ENCODE peak calls at places on chromosomes 2 and 18, in nine cellular contexts. One of them, this sample, is unnamed.

GRCh38 chr18:23825978-23826405 is 136.7 kb downstream of the LAMA3 start:
- DNase-seq in activated T-cell treated with anti-CD3 and anti-CD28 coated beads for 48 hours: no peak
- DNase-seq in stimulated activated CD4-positive, alpha-beta T cell treated with anti-CD3 and anti-CD28 coated beads, Interleukin-15, amount 100 ng/mL, for 1 hour: no peak
- DNase-seq in HFFc6: peak; percentile 73
- DNase-seq in natural killer cell treated with Interleukin-12 subunit alpha and Interleukin-12 subunit beta and Interleukin-15 and Interleukin-18, amount 100 ng/mL, for 72 hours: no peak
- DNase-seq in foreskin keratinocyte: no peak
- DNase-seq in HCT116: no peak
- DNase-seq in stimulated activated effector memory CD8-positive, alpha-beta T cell treated with anti-CD3 and anti-CD28 coated beads, Interleukin-12 subunit alpha, Interleukin-12 subunit beta, amount 100 ng/mL, for 72 hours: no peak
- DNase-seq in amniotic stem cell: no peak
- DNase-seq in this sample: no peak

GRCh38 chr18:23626451-23627279 is 36.0 kb downstream of the ANKRD29 start:
- DNase-seq in natural killer cell treated with Interleukin-12 subunit alpha and Interleukin-12 subunit beta and Interleukin-15 and Interleukin-18, amount 100 ng/mL, for 72 hours: no peak
- DNase-seq in stimulated activated CD4-positive, alpha-beta T cell treated with anti-CD3 and anti-CD28 coated beads, Interleukin-15, amount 100 ng/mL, for 1 hour: no peak
- DNase-seq in stimulated activated effector memory CD8-positive, alpha-beta T cell treated with anti-CD3 and anti-CD28 coated beads, Interleukin-12 subunit alpha, Interleukin-12 subunit beta, amount 100 ng/mL, for 72 hours: no peak
- DNase-seq in foreskin keratinocyte: peak; percentile 23
- DNase-seq in HCT116: no peak
- DNase-seq in HFFc6: no peak
- DNase-seq in activated T-cell treated with anti-CD3 and anti-CD28 coated beads for 48 hours: no peak
- DNase-seq in amniotic stem cell: no peak
- DNase-seq in this sample: no peak

GRCh38 chr2:191646612-191646902 is 31.4 kb upstream of the NABP1 start:
- DNase-seq in HFFc6: no peak
- DNase-seq in natural killer cell treated with Interleukin-12 subunit alpha and Interleukin-12 subunit beta and Interleukin-15 and Interleukin-18, amount 100 ng/mL, for 72 hours: no peak
- DNase-seq in foreskin keratinocyte: no peak
- DNase-seq in activated T-cell treated with anti-CD3 and anti-CD28 coated beads for 48 hours: no peak
- DNase-seq in stimulated activated effector memory CD8-positive, alpha-beta T cell treated with anti-CD3 and anti-CD28 coated beads, Interleukin-12 subunit alpha, Interleukin-12 subunit beta, amount 100 ng/mL, for 72 hours: no peak
- DNase-seq in amniotic stem cell: no peak
- DNase-seq in stimulated activated CD4-positive, alpha-beta T cell treated with anti-CD3 and anti-CD28 coated beads, Interleukin-15, amount 100 ng/mL, for 1 hour: no peak
- DNase-seq in HCT116: no peak
- DNase-seq in this sample: no peak

GRCh38 chr2:105777071-105777482 is 32.4 kb downstream of the NCK2 start:
- DNase-seq in HFFc6: no peak
- DNase-seq in natural killer cell treated with Interleukin-12 subunit alpha and Interleukin-12 subunit beta and Interleukin-15 and Interleukin-18, amount 100 ng/mL, for 72 hours: no peak
- DNase-seq in stimulated activated effector memory CD8-positive, alpha-beta T cell treated with anti-CD3 and anti-CD28 coated beads, Interleukin-12 subunit alpha, Interleukin-12 subunit beta, amount 100 ng/mL, for 72 hours: no peak
- DNase-seq in activated T-cell treated with anti-CD3 and anti-CD28 coated beads for 48 hours: no peak
- DNase-seq in foreskin keratinocyte: no peak
- DNase-seq in HCT116: no peak
- DNase-seq in stimulated activated CD4-positive, alpha-beta T cell treated with anti-CD3 and anti-CD28 coated beads, Interleukin-15, amount 100 ng/mL, for 1 hour: no peak
- DNase-seq in amniotic stem cell: no peak
- DNase-seq in this sample: no peak

GRCh38 chr2:69601179-69601612 is 42.3 kb downstream of the AAK1 start:
- DNase-seq in foreskin keratinocyte: peak; percentile 66
- DNase-seq in HFFc6: peak; percentile 92
- DNase-seq in stimulated activated CD4-positive, alpha-beta T cell treated with anti-CD3 and anti-CD28 coated beads, Interleukin-15, amount 100 ng/mL, for 1 hour: no peak
- DNase-seq in activated T-cell treated with anti-CD3 and anti-CD28 coated beads for 48 hours: no peak
- DNase-seq in HCT116: peak; percentile 61
- DNase-seq in amniotic stem cell: peak; percentile 76
- DNase-seq in natural killer cell treated with Interleukin-12 subunit alpha and Interleukin-12 subunit beta and Interleukin-15 and Interleukin-18, amount 100 ng/mL, for 72 hours: no peak
- DNase-seq in stimulated activated effector memory CD8-positive, alpha-beta T cell treated with anti-CD3 and anti-CD28 coated beads, Interleukin-12 subunit alpha, Interleukin-12 subunit beta, amount 100 ng/mL, for 72 hours: no peak
- DNase-seq in this sample: no peak

GRCh38 chr18:3265564-3266033 is 3.7 kb downstream of the MYL12B start:
- DNase-seq in HFFc6: peak; percentile 46
- DNase-seq in foreskin keratinocyte: no peak
- DNase-seq in amniotic stem cell: no peak
- DNase-seq in natural killer cell treated with Interleukin-12 subunit alpha and Interleukin-12 subunit beta and Interleukin-15 and Interleukin-18, amount 100 ng/mL, for 72 hours: no peak
- DNase-seq in activated T-cell treated with anti-CD3 and anti-CD28 coated beads for 48 hours: no peak
- DNase-seq in stimulated activated CD4-positive, alpha-beta T cell treated with anti-CD3 and anti-CD28 coated beads, Interleukin-15, amount 100 ng/mL, for 1 hour: no peak
- DNase-seq in HCT116: no peak
- DNase-seq in stimulated activated effector memory CD8-positive, alpha-beta T cell treated with anti-CD3 and anti-CD28 coated beads, Interleukin-12 subunit alpha, Interleukin-12 subunit beta, amount 100 ng/mL, for 72 hours: no peak
- DNase-seq in this sample: no peak

GRCh38 chr2:108594982-108595464 is 60.8 kb downstream of the LIMS1 start:
- DNase-seq in activated T-cell treated with anti-CD3 and anti-CD28 coated beads for 48 hours: no peak
- DNase-seq in stimulated activated effector memory CD8-positive, alpha-beta T cell treated with anti-CD3 and anti-CD28 coated beads, Interleukin-12 subunit alpha, Interleukin-12 subunit beta, amount 100 ng/mL, for 72 hours: no peak
- DNase-seq in HCT116: no peak
- DNase-seq in HFFc6: peak; percentile 93
- DNase-seq in stimulated activated CD4-positive, alpha-beta T cell treated with anti-CD3 and anti-CD28 coated beads, Interleukin-15, amount 100 ng/mL, for 1 hour: no peak
- DNase-seq in natural killer cell treated with Interleukin-12 subunit alpha and Interleukin-12 subunit beta and Interleukin-15 and Interleukin-18, amount 100 ng/mL, for 72 hours: no peak
- DNase-seq in foreskin keratinocyte: peak; percentile 99
- DNase-seq in amniotic stem cell: no peak
- DNase-seq in this sample: no peak

GRCh38 chr2:80579756-80580155 is 275.2 kb upstream of the LRRTM1 start:
- DNase-seq in natural killer cell treated with Interleukin-12 subunit alpha and Interleukin-12 subunit beta and Interleukin-15 and Interleukin-18, amount 100 ng/mL, for 72 hours: no peak
- DNase-seq in HCT116: no peak
- DNase-seq in stimulated activated effector memory CD8-positive, alpha-beta T cell treated with anti-CD3 and anti-CD28 coated beads, Interleukin-12 subunit alpha, Interleukin-12 subunit beta, amount 100 ng/mL, for 72 hours: no peak
- DNase-seq in activated T-cell treated with anti-CD3 and anti-CD28 coated beads for 48 hours: no peak
- DNase-seq in foreskin keratinocyte: no peak
- DNase-seq in amniotic stem cell: no peak
- DNase-seq in HFFc6: no peak
- DNase-seq in stimulated activated CD4-positive, alpha-beta T cell treated with anti-CD3 and anti-CD28 coated beads, Interleukin-15, amount 100 ng/mL, for 1 hour: no peak
- DNase-seq in this sample: no peak

GRCh38 chr2:98795903-98796676 is 65.2 kb upstream of the MGAT4A start:
- DNase-seq in natural killer cell treated with Interleukin-12 subunit alpha and Interleukin-12 subunit beta and Interleukin-15 and Interleukin-18, amount 100 ng/mL, for 72 hours: no peak
- DNase-seq in stimulated activated CD4-positive, alpha-beta T cell treated with anti-CD3 and anti-CD28 coated beads, Interleukin-15, amount 100 ng/mL, for 1 hour: no peak
- DNase-seq in activated T-cell treated with anti-CD3 and anti-CD28 coated beads for 48 hours: no peak
- DNase-seq in HCT116: no peak
- DNase-seq in foreskin keratinocyte: no peak
- DNase-seq in stimulated activated effector memory CD8-positive, alpha-beta T cell treated with anti-CD3 and anti-CD28 coated beads, Interleukin-12 subunit alpha, Interleukin-12 subunit beta, amount 100 ng/mL, for 72 hours: no peak
- DNase-seq in amniotic stem cell: no peak
- DNase-seq in HFFc6: no peak
- DNase-seq in this sample: no peak

GRCh38 chr2:173441222-173441621 is 86.5 kb downstream of the CDCA7 start:
- DNase-seq in natural killer cell treated with Interleukin-12 subunit alpha and Interleukin-12 subunit beta and Interleukin-15 and Interleukin-18, amount 100 ng/mL, for 72 hours: no peak
- DNase-seq in HFFc6: no peak
- DNase-seq in foreskin keratinocyte: no peak
- DNase-seq in HCT116: no peak
- DNase-seq in amniotic stem cell: no peak
- DNase-seq in stimulated activated effector memory CD8-positive, alpha-beta T cell treated with anti-CD3 and anti-CD28 coated beads, Interleukin-12 subunit alpha, Interleukin-12 subunit beta, amount 100 ng/mL, for 72 hours: no peak
- DNase-seq in activated T-cell treated with anti-CD3 and anti-CD28 coated beads for 48 hours: no peak
- DNase-seq in stimulated activated CD4-positive, alpha-beta T cell treated with anti-CD3 and anti-CD28 coated beads, Interleukin-15, amount 100 ng/mL, for 1 hour: no peak
- DNase-seq in this sample: no peak

GRCh38 chr2:26977012-26977411 is 6.6 kb downstream of the MAPRE3 start:
- DNase-seq in HFFc6: no peak
- DNase-seq in natural killer cell treated with Interleukin-12 subunit alpha and Interleukin-12 subunit beta and Interleukin-15 and Interleukin-18, amount 100 ng/mL, for 72 hours: no peak
- DNase-seq in activated T-cell treated with anti-CD3 and anti-CD28 coated beads for 48 hours: no peak
- DNase-seq in foreskin keratinocyte: no peak
- DNase-seq in stimulated activated effector memory CD8-positive, alpha-beta T cell treated with anti-CD3 and anti-CD28 coated beads, Interleukin-12 subunit alpha, Interleukin-12 subunit beta, amount 100 ng/mL, for 72 hours: no peak
- DNase-seq in amniotic stem cell: no peak
- DNase-seq in HCT116: no peak
- DNase-seq in stimulated activated CD4-positive, alpha-beta T cell treated with anti-CD3 and anti-CD28 coated beads, Interleukin-15, amount 100 ng/mL, for 1 hour: no peak
- DNase-seq in this sample: no peak

GRCh38 chr2:112187805-112188596 is 49.8 kb downstream of the FBLN7 start:
- DNase-seq in stimulated activated CD4-positive, alpha-beta T cell treated with anti-CD3 and anti-CD28 coated beads, Interleukin-15, amount 100 ng/mL, for 1 hour: peak; percentile 59
- DNase-seq in foreskin keratinocyte: peak; percentile 47
- DNase-seq in HFFc6: no peak
- DNase-seq in activated T-cell treated with anti-CD3 and anti-CD28 coated beads for 48 hours: peak; percentile 70
- DNase-seq in natural killer cell treated with Interleukin-12 subunit alpha and Interleukin-12 subunit beta and Interleukin-15 and Interleukin-18, amount 100 ng/mL, for 72 hours: no peak
- DNase-seq in amniotic stem cell: no peak
- DNase-seq in stimulated activated effector memory CD8-positive, alpha-beta T cell treated with anti-CD3 and anti-CD28 coated beads, Interleukin-12 subunit alpha, Interleukin-12 subunit beta, amount 100 ng/mL, for 72 hours: peak; percentile 30
- DNase-seq in HCT116: peak; percentile 13
- DNase-seq in this sample: no peak

GRCh38 chr2:108621087-108621559 is 86.9 kb downstream of the LIMS1 start:
- DNase-seq in foreskin keratinocyte: peak; percentile 73
- DNase-seq in stimulated activated effector memory CD8-positive, alpha-beta T cell treated with anti-CD3 and anti-CD28 coated beads, Interleukin-12 subunit alpha, Interleukin-12 subunit beta, amount 100 ng/mL, for 72 hours: peak; percentile 40
- DNase-seq in activated T-cell treated with anti-CD3 and anti-CD28 coated beads for 48 hours: peak; percentile 63
- DNase-seq in HCT116: peak; percentile 19
- DNase-seq in HFFc6: no peak
- DNase-seq in stimulated activated CD4-positive, alpha-beta T cell treated with anti-CD3 and anti-CD28 coated beads, Interleukin-15, amount 100 ng/mL, for 1 hour: peak; percentile 46
- DNase-seq in amniotic stem cell: no peak
- DNase-seq in natural killer cell treated with Interleukin-12 subunit alpha and Interleukin-12 subunit beta and Interleukin-15 and Interleukin-18, amount 100 ng/mL, for 72 hours: peak; percentile 70
- DNase-seq in this sample: no peak

GRCh38 chr2:189798312-189799029 is 14.2 kb downstream of the PMS1 start:
- DNase-seq in stimulated activated CD4-positive, alpha-beta T cell treated with anti-CD3 and anti-CD28 coated beads, Interleukin-15, amount 100 ng/mL, for 1 hour: no peak
- DNase-seq in amniotic stem cell: peak; percentile 25
- DNase-seq in foreskin keratinocyte: no peak
- DNase-seq in stimulated activated effector memory CD8-positive, alpha-beta T cell treated with anti-CD3 and anti-CD28 coated beads, Interleukin-12 subunit alpha, Interleukin-12 subunit beta, amount 100 ng/mL, for 72 hours: no peak
- DNase-seq in HCT116: peak; percentile 12
- DNase-seq in natural killer cell treated with Interleukin-12 subunit alpha and Interleukin-12 subunit beta and Interleukin-15 and Interleukin-18, amount 100 ng/mL, for 72 hours: no peak
- DNase-seq in activated T-cell treated with anti-CD3 and anti-CD28 coated beads for 48 hours: no peak
- DNase-seq in HFFc6: peak; percentile 64
- DNase-seq in this sample: no peak

GRCh38 chr2:183070942-183071844 is 7.4 kb upstream of the DUSP19 start:
- DNase-seq in HCT116: no peak
- DNase-seq in stimulated activated effector memory CD8-positive, alpha-beta T cell treated with anti-CD3 and anti-CD28 coated beads, Interleukin-12 subunit alpha, Interleukin-12 subunit beta, amount 100 ng/mL, for 72 hours: no peak
- DNase-seq in amniotic stem cell: no peak
- DNase-seq in foreskin keratinocyte: no peak
- DNase-seq in natural killer cell treated with Interleukin-12 subunit alpha and Interleukin-12 subunit beta and Interleukin-15 and Interleukin-18, amount 100 ng/mL, for 72 hours: no peak
- DNase-seq in HFFc6: peak; percentile 33
- DNase-seq in activated T-cell treated with anti-CD3 and anti-CD28 coated beads for 48 hours: no peak
- DNase-seq in stimulated activated CD4-positive, alpha-beta T cell treated with anti-CD3 and anti-CD28 coated beads, Interleukin-15, amount 100 ng/mL, for 1 hour: no peak
- DNase-seq in this sample: no peak

This sample was measured in NCI-H1930.